ENCODE peak calls at places on chromosomes 12 and 14, in six cellular contexts. One of them, this sample, is unnamed.

GRCh38 chr12:89893972-89894706 is 185.5 kb upstream of the ATP2B1 start:
- DNase-seq in nephron progenitor cell: no peak
- DNase-seq in breast epithelium: no peak
- DNase-seq in foreskin fibroblast: no peak
- DNase-seq in BE2C: no peak
- DNase-seq in stomach: no peak
- DNase-seq in this sample: no peak

GRCh38 chr12:95446511-95446910 is 27.4 kb upstream of the METAP2 start:
- DNase-seq in foreskin fibroblast: peak
- DNase-seq in stomach: peak
- DNase-seq in breast epithelium: no peak
- DNase-seq in nephron progenitor cell: peak
- DNase-seq in BE2C: peak
- DNase-seq in this sample: peak

GRCh38 chr14:51823706-51824105 is 36.7 kb upstream of the GNG2 start:
- DNase-seq in nephron progenitor cell: no peak
- DNase-seq in foreskin fibroblast: no peak
- DNase-seq in breast epithelium: no peak
- DNase-seq in stomach: no peak
- DNase-seq in BE2C: no peak
- DNase-seq in this sample: no peak

GRCh38 chr14:102066041-102066451 is 20.8 kb downstream of the HSP90AA1 start:
- DNase-seq in foreskin fibroblast: no peak
- DNase-seq in breast epithelium: no peak
- DNase-seq in nephron progenitor cell: no peak
- DNase-seq in stomach: no peak
- DNase-seq in BE2C: no peak
- DNase-seq in this sample: no peak

GRCh38 chr14:96584199-96584906 is 82.2 kb downstream of the PAPOLA start:
- DNase-seq in foreskin fibroblast: no peak
- DNase-seq in breast epithelium: no peak
- DNase-seq in nephron progenitor cell: peak
- DNase-seq in stomach: no peak
- DNase-seq in BE2C: peak
- DNase-seq in this sample: peak

GRCh38 chr14:79333198-79333546 is 878.1 kb downstream of the DIO2 start:
- DNase-seq in foreskin fibroblast: no peak
- DNase-seq in nephron progenitor cell: no peak
- DNase-seq in BE2C: no peak
- DNase-seq in breast epithelium: no peak
- DNase-seq in stomach: no peak
- DNase-seq in this sample: no peak

GRCh38 chr12:117012189-117012805 is 86.9 kb downstream of the TESC start:
- DNase-seq in nephron progenitor cell: no peak
- DNase-seq in breast epithelium: no peak
- DNase-seq in BE2C: no peak
- DNase-seq in stomach: no peak
- DNase-seq in foreskin fibroblast: no peak
- DNase-seq in this sample: no peak

GRCh38 chr14:54447231-54447692 is 6.1 kb upstream of the CNIH1 start:
- DNase-seq in nephron progenitor cell: no peak
- DNase-seq in breast epithelium: no peak
- DNase-seq in foreskin fibroblast: peak
- DNase-seq in stomach: peak
- DNase-seq in BE2C: no peak
- DNase-seq in this sample: no peak

GRCh38 chr14:102926104-102926503 is 3.6 kb downstream of the AMN start:
- DNase-seq in breast epithelium: no peak
- DNase-seq in stomach: no peak
- DNase-seq in nephron progenitor cell: no peak
- DNase-seq in foreskin fibroblast: no peak
- DNase-seq in BE2C: peak
- DNase-seq in this sample: no peak

GRCh38 chr12:107448198-107448597 is 237.4 kb upstream of the PWP1 start:
- DNase-seq in nephron progenitor cell: peak
- DNase-seq in breast epithelium: no peak
- DNase-seq in foreskin fibroblast: no peak
- DNase-seq in BE2C: peak
- DNase-seq in stomach: no peak
- DNase-seq in this sample: peak

GRCh38 chr12:48379784-48380183 is 29.1 kb upstream of the ZNF641 start:
- DNase-seq in stomach: no peak
- DNase-seq in foreskin fibroblast: peak
- DNase-seq in nephron progenitor cell: no peak
- DNase-seq in breast epithelium: no peak
- DNase-seq in BE2C: no peak
- DNase-seq in this sample: no peak

GRCh38 chr12:132812631-132813305 is 15.9 kb downstream of the GOLGA3 start:
- DNase-seq in BE2C: no peak
- DNase-seq in nephron progenitor cell: no peak
- DNase-seq in foreskin fibroblast: no peak
- DNase-seq in stomach: no peak
- DNase-seq in breast epithelium: no peak
- DNase-seq in this sample: no peak

GRCh38 chr12:109731231-109731731 is 17.7 kb downstream of the FAM222A start:
- DNase-seq in stomach: peak
- DNase-seq in BE2C: peak
- DNase-seq in nephron progenitor cell: peak
- DNase-seq in breast epithelium: no peak
- DNase-seq in foreskin fibroblast: no peak
- DNase-seq in this sample: no peak

GRCh38 chr12:26303418-26303817 is 108.0 kb downstream of the SSPN start:
- DNase-seq in breast epithelium: no peak
- DNase-seq in foreskin fibroblast: no peak
- DNase-seq in nephron progenitor cell: no peak
- DNase-seq in stomach: no peak
- DNase-seq in BE2C: no peak
- DNase-seq in this sample: no peak

GRCh38 chr14:22599349-22599748 is 1.2 kb downstream of the ABHD4 start:
- DNase-seq in nephron progenitor cell: no peak
- DNase-seq in breast epithelium: no peak
- DNase-seq in foreskin fibroblast: no peak
- DNase-seq in BE2C: no peak
- DNase-seq in stomach: no peak
- DNase-seq in this sample: no peak

GRCh38 chr12:109452489-109452888 is 24.6 kb downstream of the KCTD10 start:
- DNase-seq in foreskin fibroblast: no peak
- DNase-seq in BE2C: no peak
- DNase-seq in nephron progenitor cell: no peak
- DNase-seq in breast epithelium: no peak
- DNase-seq in stomach: no peak
- DNase-seq in this sample: no peak

GRCh38 chr12:129570796-129571400 is 332.9 kb downstream of the TMEM132D start:
- DNase-seq in BE2C: no peak
- DNase-seq in stomach: no peak
- DNase-seq in nephron progenitor cell: no peak
- DNase-seq in foreskin fibroblast: no peak
- DNase-seq in breast epithelium: no peak
- DNase-seq in this sample: no peak

GRCh38 chr12:1837541-1838206 is 17.3 kb downstream of the LRTM2 start:
- DNase-seq in BE2C: no peak
- DNase-seq in stomach: no peak
- DNase-seq in foreskin fibroblast: peak
- DNase-seq in nephron progenitor cell: peak
- DNase-seq in breast epithelium: no peak
- DNase-seq in this sample: no peak

GRCh38 chr14:102828201-102828600 is 51.0 kb downstream of the TRAF3 start:
- DNase-seq in stomach: no peak
- DNase-seq in BE2C: no peak
- DNase-seq in breast epithelium: no peak
- DNase-seq in foreskin fibroblast: no peak
- DNase-seq in nephron progenitor cell: no peak
- DNase-seq in this sample: no peak

DNA sequence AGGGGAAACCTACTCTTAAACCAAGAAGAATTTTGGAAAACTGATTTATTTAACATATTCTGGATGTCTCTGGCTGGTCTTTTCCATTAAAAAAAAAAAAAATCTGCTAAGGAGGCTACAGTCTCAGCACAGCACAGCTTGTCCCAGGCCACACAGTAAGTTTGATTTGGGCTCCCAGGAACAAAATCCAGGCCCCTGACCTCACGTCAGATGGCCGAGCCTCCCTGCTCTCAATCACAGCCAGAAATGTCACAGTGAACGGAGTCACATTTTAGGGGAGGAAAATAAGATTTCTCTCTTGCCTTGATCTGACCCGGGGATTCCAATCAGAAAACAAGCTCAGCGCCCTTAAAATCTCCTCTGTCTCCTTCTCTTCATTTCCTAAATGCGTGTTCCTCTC is 72.9 kb upstream of the TBX5 start:
- DNase-seq in nephron progenitor cell: no peak
- DNase-seq in foreskin fibroblast: no peak
- DNase-seq in BE2C: no peak
- DNase-seq in stomach: no peak
- DNase-seq in breast epithelium: no peak
- DNase-seq in this sample: no peak
- TF ChIP-seq CTCF in nephron progenitor cell: no peak
- TF ChIP-seq CTCF in foreskin fibroblast: no peak
- TF ChIP-seq CTCF in BE2C: no peak
- TF ChIP-seq CTCF in stomach: no peak
- TF ChIP-seq CTCF in breast epithelium: no peak
- TF ChIP-seq CTCF in this sample: no peak

DNA sequence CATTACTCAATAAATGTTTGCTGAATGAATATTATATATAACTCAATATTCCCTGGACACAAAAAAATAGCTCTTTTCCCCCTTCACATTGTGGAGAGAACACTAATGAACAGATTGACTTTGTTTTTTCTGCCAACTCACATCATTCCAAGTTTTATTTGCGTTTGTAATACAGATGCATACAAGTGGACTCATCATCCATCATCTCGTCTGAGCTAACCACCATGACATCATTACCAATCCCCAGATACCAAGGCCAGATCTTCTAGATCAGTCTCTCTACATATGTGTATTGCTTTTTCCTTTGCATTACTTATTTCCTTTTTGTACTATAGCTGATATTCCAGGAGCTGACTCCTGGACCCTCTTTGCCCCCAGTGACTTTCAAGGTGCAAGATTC is 193.0 kb upstream of the EEA1 start:
- DNase-seq in stomach: no peak
- DNase-seq in breast epithelium: no peak
- DNase-seq in nephron progenitor cell: no peak
- DNase-seq in BE2C: no peak
- DNase-seq in foreskin fibroblast: peak
- DNase-seq in this sample: no peak
- TF ChIP-seq CTCF in stomach: no peak
- TF ChIP-seq CTCF in breast epithelium: no peak
- TF ChIP-seq CTCF in nephron progenitor cell: no peak
- TF ChIP-seq CTCF in BE2C: no peak
- TF ChIP-seq CTCF in foreskin fibroblast: no peak
- TF ChIP-seq CTCF in this sample: no peak

GRCh38 chr12:52216807-52217206 is 16.2 kb upstream of the KRT7 start:
- DNase-seq in BE2C: peak
- DNase-seq in foreskin fibroblast: no peak
- DNase-seq in stomach: peak
- DNase-seq in nephron progenitor cell: no peak
- DNase-seq in breast epithelium: peak
- DNase-seq in this sample: no peak
- TF ChIP-seq CTCF in BE2C: peak
- TF ChIP-seq CTCF in foreskin fibroblast: no peak
- TF ChIP-seq CTCF in stomach: no peak
- TF ChIP-seq CTCF in nephron progenitor cell: no peak
- TF ChIP-seq CTCF in breast epithelium: peak
- TF ChIP-seq CTCF in this sample: no peak

GRCh38 chr12:23221066-23221465 is 596.1 kb downstream of the ETNK1 start:
- DNase-seq in stomach: no peak
- DNase-seq in BE2C: peak
- DNase-seq in breast epithelium: no peak
- DNase-seq in nephron progenitor cell: no peak
- DNase-seq in foreskin fibroblast: no peak
- DNase-seq in this sample: peak
- TF ChIP-seq CTCF in stomach: peak
- TF ChIP-seq CTCF in BE2C: peak
- TF ChIP-seq CTCF in breast epithelium: no peak
- TF ChIP-seq CTCF in nephron progenitor cell: peak
- TF ChIP-seq CTCF in foreskin fibroblast: no peak
- TF ChIP-seq CTCF in this sample: no peak

DNA sequence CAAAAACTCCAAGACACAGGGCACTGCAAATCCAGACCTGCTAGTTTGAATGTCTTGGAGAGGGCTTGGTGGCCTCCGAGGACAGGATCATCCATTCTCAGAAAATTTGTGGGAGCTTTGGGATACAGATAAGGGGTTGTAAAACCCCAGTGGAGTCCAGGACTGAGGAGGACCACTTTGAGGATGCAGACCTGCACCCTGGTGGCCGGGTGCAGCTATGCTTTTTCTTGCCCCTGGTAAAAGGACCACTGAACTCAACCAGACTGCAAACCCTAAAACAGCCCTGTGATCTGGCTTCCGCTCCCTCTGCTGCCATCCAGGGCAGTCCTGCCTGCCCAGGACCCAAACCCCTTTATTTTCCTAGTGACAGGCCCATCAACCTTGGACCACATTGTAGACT is 169.5 kb upstream of the DAAM1 start:
- DNase-seq in stomach: no peak
- DNase-seq in foreskin fibroblast: no peak
- DNase-seq in BE2C: no peak
- DNase-seq in nephron progenitor cell: no peak
- DNase-seq in breast epithelium: no peak
- DNase-seq in this sample: peak
- TF ChIP-seq CTCF in stomach: no peak
- TF ChIP-seq CTCF in foreskin fibroblast: peak
- TF ChIP-seq CTCF in BE2C: peak
- TF ChIP-seq CTCF in nephron progenitor cell: peak
- TF ChIP-seq CTCF in breast epithelium: no peak
- TF ChIP-seq CTCF in this sample: peak

GRCh38 chr12:68158427-68158826 is 1.1 kb downstream of the IFNG start:
- DNase-seq in BE2C: no peak
- DNase-seq in breast epithelium: no peak
- DNase-seq in stomach: no peak
- DNase-seq in nephron progenitor cell: no peak
- DNase-seq in foreskin fibroblast: no peak
- DNase-seq in this sample: peak
- TF ChIP-seq CTCF in BE2C: peak
- TF ChIP-seq CTCF in breast epithelium: no peak
- TF ChIP-seq CTCF in stomach: peak
- TF ChIP-seq CTCF in nephron progenitor cell: no peak
- TF ChIP-seq CTCF in foreskin fibroblast: peak
- TF ChIP-seq CTCF in this sample: peak

GRCh38 chr14:104434214-104435076 is 145.1 kb upstream of the C14orf180 start:
- DNase-seq in nephron progenitor cell: no peak
- DNase-seq in stomach: peak
- DNase-seq in foreskin fibroblast: no peak
- DNase-seq in BE2C: no peak
- DNase-seq in breast epithelium: no peak
- DNase-seq in this sample: no peak
- TF ChIP-seq CTCF in nephron progenitor cell: no peak
- TF ChIP-seq CTCF in stomach: no peak
- TF ChIP-seq CTCF in foreskin fibroblast: no peak
- TF ChIP-seq CTCF in BE2C: no peak
- TF ChIP-seq CTCF in breast epithelium: no peak
- TF ChIP-seq CTCF in this sample: no peak

GRCh38 chr14:92785601-92786426 is 8.3 kb upstream of the GOLGA5 start:
- DNase-seq in BE2C: no peak
- DNase-seq in stomach: peak
- DNase-seq in foreskin fibroblast: peak
- DNase-seq in breast epithelium: no peak
- DNase-seq in nephron progenitor cell: no peak
- DNase-seq in this sample: no peak
- TF ChIP-seq CTCF in BE2C: no peak
- TF ChIP-seq CTCF in stomach: no peak
- TF ChIP-seq CTCF in foreskin fibroblast: no peak
- TF ChIP-seq CTCF in breast epithelium: no peak
- TF ChIP-seq CTCF in nephron progenitor cell: no peak
- TF ChIP-seq CTCF in this sample: no peak